ENCODE peak calls at places on chromosomes 4 and X, in ten cellular contexts. P is HepG2; A is stimulated activated naive CD4-positive, alpha-beta T cell; V is BE2C; S is GM06990; Q is OCI-M1; F is stimulated activated CD8-positive, alpha-beta memory T cell treated with anti-CD3 and anti-CD28 coated beads, Interleukin-7, amount 100 ng/mL, for 24 hours; B is ecto neural progenitor cell; W is NCI-H1436 treated with DMSO at 0.1 percent for 48 hours; X is COR-L47. H is an unnamed sample.

GRCh38 chrX:72094894-72095293 is 36.8 kb downstream of the RTL5 start:
- DNase-seq in P (no peak), A (peak), V (peak), S (peak), Q (peak), F (peak), B (no peak), W (peak), X (peak), H (peak)

GRCh38 chrX:16882702-16883486 is 12.7 kb upstream of the RBBP7 start:
- DNase-seq in P (peak), A (peak), V (peak), S (peak), Q (peak), F (peak), B (peak), W (peak), X (peak), H (peak)

GRCh38 chr4:48493485-48494100 is 3.5 kb downstream of the ZAR1 start:
- DNase-seq in P (no peak), A (no peak), V (no peak), S (no peak), Q (no peak), F (no peak), B (no peak), W (peak), X (no peak), H (no peak)

GRCh38 chr4:110003401-110004187 is 90.9 kb downstream of the EGF start:
- DNase-seq in P (no peak), A (no peak), V (no peak), S (no peak), Q (peak), F (no peak), B (no peak), W (no peak), X (no peak), H (no peak)

GRCh38 chr4:44722001-44722400 is 4.4 kb downstream of the GNPDA2 start:
- DNase-seq in P (no peak), A (no peak), V (no peak), S (no peak), Q (no peak), F (no peak), B (no peak), W (no peak), X (no peak), H (no peak)

GRCh38 chrX:134659761-134660160 is 1.5 kb upstream of the PLAC1 start:
- DNase-seq in P (no peak), A (no peak), V (no peak), S (no peak), Q (no peak), F (no peak), B (no peak), W (peak), X (no peak), H (no peak)

GRCh38 chr4:184957451-184958115 is 60.7 kb upstream of the HELT start:
- DNase-seq in P (no peak), A (no peak), V (no peak), S (no peak), Q (no peak), F (no peak), B (no peak), W (no peak), X (no peak), H (no peak)

GRCh38 chrX:143988356-143988755 is 104.5 kb downstream of the UBE2NL start:
- DNase-seq in P (no peak), A (no peak), V (no peak), S (no peak), Q (no peak), F (no peak), B (no peak), W (no peak), X (no peak), H (no peak)

GRCh38 chr4:55355555-55355954 is 9.5 kb downstream of the SRD5A3 start:
- DNase-seq in P (no peak), A (no peak), V (no peak), S (no peak), Q (no peak), F (no peak), B (no peak), W (no peak), X (no peak), H (no peak)

GRCh38 chr4:15568814-15569213 is 86.3 kb downstream of the FBXL5 start:
- DNase-seq in P (no peak), A (no peak), V (no peak), S (no peak), Q (no peak), F (no peak), B (no peak), W (no peak), X (no peak), H (no peak)

GRCh38 chr4:158817562-158818370 is 48.9 kb downstream of the FNIP2 start:
- DNase-seq in P (no peak), A (no peak), V (no peak), S (no peak), Q (peak), F (no peak), B (no peak), W (no peak), X (no peak), H (no peak)

GRCh38 chr4:126451237-126451885 is 1136.6 kb downstream of the FAT4 start:
- DNase-seq in P (no peak), A (no peak), V (no peak), S (no peak), Q (no peak), F (no peak), B (no peak), W (no peak), X (no peak), H (no peak)

GRCh38 chr4:87058272-87059073 is 123.7 kb downstream of the AFF1 start:
- DNase-seq in P (no peak), A (no peak), V (peak), S (no peak), Q (no peak), F (peak), B (no peak), W (no peak), X (no peak), H (no peak)

GRCh38 chrX:103782640-103783039 is 6.0 kb downstream of the PLP1 start:
- DNase-seq in P (no peak), A (no peak), V (no peak), S (no peak), Q (no peak), F (no peak), B (peak), W (no peak), X (no peak), H (no peak)

GRCh38 chr4:119189638-119190037 is 22.9 kb upstream of the USP53 start:
- DNase-seq in P (no peak), A (no peak), V (no peak), S (no peak), Q (peak), F (no peak), B (no peak), W (no peak), X (no peak), H (no peak)

GRCh38 chr4:94728056-94728766 is 29.5 kb upstream of the BMPR1B start:
- DNase-seq in P (no peak), A (no peak), V (no peak), S (no peak), Q (no peak), F (no peak), B (no peak), W (no peak), X (no peak), H (no peak)

GRCh38 chrX:154315416-154315815 is 19.8 kb downstream of the TKTL1 start:
- DNase-seq in P (no peak), A (no peak), V (no peak), S (no peak), Q (no peak), F (no peak), B (no peak), W (no peak), X (no peak), H (no peak)

GRCh38 chr4:122576261-122577188 is 44.3 kb downstream of the IL21 start:
- DNase-seq in P (peak), A (no peak), V (peak), S (no peak), Q (peak), F (no peak), B (no peak), W (no peak), X (peak), H (no peak)

GRCh38 chr4:109410776-109411175 is 22.8 kb upstream of the SEC24B start:
- DNase-seq in P (no peak), A (no peak), V (no peak), S (no peak), Q (no peak), F (no peak), B (no peak), W (no peak), X (no peak), H (no peak)

GRCh38 chrX:68681443-68681941 is 34.0 kb downstream of the STARD8 start:
- DNase-seq in P (no peak), A (no peak), V (no peak), S (no peak), Q (no peak), F (no peak), B (no peak), W (no peak), X (no peak), H (no peak)

GRCh38 chr4:174286870-174287269 is 3.2 kb downstream of the CEP44 start:
- DNase-seq in P (no peak), A (no peak), V (no peak), S (no peak), Q (no peak), F (no peak), B (no peak), W (no peak), X (no peak), H (no peak)

GRCh38 chrX:117510453-117510852 is 606.2 kb downstream of the KLHL13 start:
- DNase-seq in P (no peak), A (no peak), V (peak), S (no peak), Q (peak), F (no peak), B (no peak), W (no peak), X (no peak), H (no peak)

GRCh38 chrX:13151806-13152510 is 107.5 kb upstream of the FAM9C start:
- DNase-seq in P (no peak), A (peak), V (no peak), S (no peak), Q (no peak), F (no peak), B (no peak), W (no peak), X (no peak), H (peak)

GRCh38 chr4:52588771-52589591 is 70.1 kb downstream of the USP46 start:
- DNase-seq in P (no peak), A (no peak), V (no peak), S (no peak), Q (peak), F (peak), B (no peak), W (no peak), X (no peak), H (peak)

GRCh38 chrX:3449287-3449686 is 102.8 kb upstream of the MXRA5 start:
- DNase-seq in P (no peak), A (no peak), V (no peak), S (no peak), Q (no peak), F (no peak), B (no peak), W (no peak), X (no peak), H (no peak)

GRCh38 chr4:140346136-140346535 is 27.3 kb upstream of the SCOC start:
- DNase-seq in P (no peak), A (no peak), V (no peak), S (no peak), Q (no peak), F (no peak), B (no peak), W (no peak), X (no peak), H (no peak)

GRCh38 chr4:70452946-70453345 is 19.1 kb upstream of the MUC7 start:
- DNase-seq in P (no peak), A (no peak), V (no peak), S (no peak), Q (no peak), F (no peak), B (no peak), W (no peak), X (no peak), H (no peak)

GRCh38 chrX:132737743-132738142 is 220.7 kb downstream of the HS6ST2 start:
- DNase-seq in P (no peak), A (no peak), V (no peak), S (no peak), Q (peak), F (no peak), B (no peak), W (no peak), X (no peak), H (peak)

GRCh38 chr4:90126805-90127204 is 389 bp upstream of the CCSER1 start:
- DNase-seq in P (no peak), A (no peak), V (no peak), S (no peak), Q (no peak), F (no peak), B (no peak), W (no peak), X (no peak), H (no peak)

GRCh38 chrX:46382595-46382994 is 162.6 kb downstream of the ZNF674 start:
- DNase-seq in P (no peak), A (no peak), V (no peak), S (no peak), Q (no peak), F (no peak), B (no peak), W (no peak), X (no peak), H (no peak)

GRCh38 chr4:112361181-112361791 is 64.1 kb downstream of the ALPK1 start:
- DNase-seq in P (peak), A (no peak), V (peak), S (peak), Q (no peak), F (no peak), B (peak), W (no peak), X (no peak), H (no peak)

GRCh38 chrX:68570598-68570997 is 71.7 kb downstream of the YIPF6 start:
- DNase-seq in P (no peak), A (no peak), V (no peak), S (no peak), Q (no peak), F (no peak), B (no peak), W (no peak), X (no peak), H (no peak)

H was measured in T-cell.